ENCODE peak calls at places on chromosomes 7 and 10, in four cellular contexts. One of them, this sample, is unnamed.

GRCh38 chr10:48929413-48929990 is 10.1 kb downstream of the LRRC18 start:
- DNase-seq in K562: no peak
- DNase-seq in HepG2: no peak
- DNase-seq in GM12878: no peak
- DNase-seq in this sample: no peak

GRCh38 chr10:43076876-43077420 is at the start of gene RET:
- DNase-seq in HepG2: no peak
- DNase-seq in K562: peak
- DNase-seq in GM12878: no peak
- DNase-seq in this sample: peak

GRCh38 chr7:140676303-140676702 is 3.6 kb downstream of the ADCK2 start:
- DNase-seq in GM12878: no peak
- DNase-seq in HepG2: no peak
- DNase-seq in K562: no peak
- DNase-seq in this sample: no peak

GRCh38 chr7:82204694-82205093 is 238.9 kb downstream of the CACNA2D1 start:
- DNase-seq in K562: no peak
- DNase-seq in GM12878: no peak
- DNase-seq in HepG2: no peak
- DNase-seq in this sample: no peak

GRCh38 chr10:110494532-110494931 is 3.2 kb upstream of the DUSP5 start:
- DNase-seq in K562: no peak
- DNase-seq in GM12878: no peak
- DNase-seq in HepG2: no peak
- DNase-seq in this sample: no peak

GRCh38 chr7:131747625-131748024 is 191.2 kb upstream of the PODXL start:
- DNase-seq in GM12878: no peak
- DNase-seq in K562: no peak
- DNase-seq in HepG2: no peak
- DNase-seq in this sample: no peak

GRCh38 chr7:833601-834258 is 1.5 kb downstream of the SUN1 start:
- DNase-seq in K562: no peak
- DNase-seq in GM12878: no peak
- DNase-seq in HepG2: no peak
- DNase-seq in this sample: no peak

GRCh38 chr10:78292987-78293865 is 259.6 kb downstream of the RPS24 start:
- DNase-seq in HepG2: peak
- DNase-seq in K562: no peak
- DNase-seq in GM12878: no peak
- DNase-seq in this sample: no peak

GRCh38 chr10:59350558-59350957 is 11.8 kb downstream of the FAM13C start:
- DNase-seq in HepG2: no peak
- DNase-seq in GM12878: no peak
- DNase-seq in K562: no peak
- DNase-seq in this sample: no peak

GRCh38 chr10:132011027-132011426 is 29.3 kb upstream of the BNIP3 start:
- DNase-seq in GM12878: no peak
- DNase-seq in K562: no peak
- DNase-seq in HepG2: no peak
- DNase-seq in this sample: no peak

GRCh38 chr7:44658979-44659378 is 52.6 kb downstream of the OGDH start:
- DNase-seq in HepG2: no peak
- DNase-seq in GM12878: no peak
- DNase-seq in K562: no peak
- DNase-seq in this sample: no peak

GRCh38 chr10:115827180-115827579 is 445.8 kb downstream of the GFRA1 start:
- DNase-seq in K562: no peak
- DNase-seq in HepG2: no peak
- DNase-seq in GM12878: no peak
- DNase-seq in this sample: no peak

GRCh38 chr10:71076473-71077142 is 135.8 kb upstream of the UNC5B start:
- DNase-seq in K562: no peak
- DNase-seq in GM12878: no peak
- DNase-seq in HepG2: no peak
- DNase-seq in this sample: no peak

GRCh38 chr10:6643962-6644361 is 63.9 kb upstream of the PRKCQ start:
- DNase-seq in K562: no peak
- DNase-seq in HepG2: no peak
- DNase-seq in GM12878: no peak
- DNase-seq in this sample: no peak

GRCh38 chr7:108813247-108814014 is 243.8 kb downstream of the DNAJB9 start:
- DNase-seq in HepG2: no peak
- DNase-seq in K562: no peak
- DNase-seq in GM12878: no peak
- DNase-seq in this sample: no peak

GRCh38 chr10:86152911-86153310 is 213.7 kb downstream of the GRID1 start:
- DNase-seq in K562: no peak
- DNase-seq in HepG2: no peak
- DNase-seq in GM12878: no peak
- DNase-seq in this sample: no peak

GRCh38 chr10:5659702-5660528 is 6.5 kb downstream of the ASB13 start:
- DNase-seq in K562: peak
- DNase-seq in HepG2: peak
- DNase-seq in GM12878: no peak
- DNase-seq in this sample: peak

GRCh38 chr7:12623885-12624498 is 53.5 kb downstream of the SCIN start:
- DNase-seq in K562: peak
- DNase-seq in HepG2: no peak
- DNase-seq in GM12878: no peak
- DNase-seq in this sample: peak

GRCh38 chr7:134329614-134330316 is 13.0 kb upstream of the SLC35B4 start:
- DNase-seq in HepG2: no peak
- DNase-seq in GM12878: no peak
- DNase-seq in K562: no peak
- DNase-seq in this sample: no peak

GRCh38 chr7:113730309-113730955 is 188.4 kb downstream of the PPP1R3A start:
- DNase-seq in GM12878: no peak
- DNase-seq in K562: no peak
- DNase-seq in HepG2: no peak
- DNase-seq in this sample: no peak

GRCh38 chr10:19782430-19783089 is 33.7 kb upstream of the PLXDC2 start:
- DNase-seq in GM12878: no peak
- DNase-seq in HepG2: peak
- DNase-seq in K562: no peak
- DNase-seq in this sample: no peak

GRCh38 chr10:76946268-76946667 is 691.3 kb downstream of the KCNMA1 start:
- DNase-seq in GM12878: no peak
- DNase-seq in K562: no peak
- DNase-seq in HepG2: no peak
- DNase-seq in this sample: no peak

GRCh38 chr10:120671491-120671890 is 179.7 kb upstream of the WDR11 start:
- DNase-seq in K562: no peak
- DNase-seq in GM12878: no peak
- DNase-seq in HepG2: no peak
- DNase-seq in this sample: no peak

GRCh38 chr10:73293461-73293860 is 41.0 kb upstream of the MRPS16 start:
- DNase-seq in HepG2: no peak
- DNase-seq in K562: no peak
- DNase-seq in GM12878: no peak
- DNase-seq in this sample: no peak

GRCh38 chr10:102523250-102524029 is 19.7 kb downstream of the SUFU start:
- DNase-seq in GM12878: no peak
- DNase-seq in K562: no peak
- DNase-seq in HepG2: peak
- DNase-seq in this sample: no peak

GRCh38 chr7:147981072-147981813 is 609.3 kb upstream of the C7orf33 start:
- DNase-seq in GM12878: peak
- DNase-seq in K562: no peak
- DNase-seq in HepG2: no peak
- DNase-seq in this sample: no peak

GRCh38 chr10:121926157-121926556 is 1.7 kb downstream of the ATE1 start:
- DNase-seq in GM12878: no peak
- DNase-seq in K562: no peak
- DNase-seq in HepG2: no peak
- DNase-seq in this sample: no peak

GRCh38 chr10:28492093-28492492 is 40.8 kb upstream of the WAC start:
- DNase-seq in K562: no peak
- DNase-seq in GM12878: no peak
- DNase-seq in HepG2: no peak
- DNase-seq in this sample: no peak

GRCh38 chr10:132944510-132944909 is 2.1 kb upstream of the CFAP46 start:
- DNase-seq in HepG2: no peak
- DNase-seq in K562: no peak
- DNase-seq in GM12878: no peak
- DNase-seq in this sample: no peak

GRCh38 chr10:128868481-128868880 is 598.6 kb upstream of the MGMT start:
- DNase-seq in HepG2: no peak
- DNase-seq in GM12878: no peak
- DNase-seq in K562: no peak
- DNase-seq in this sample: no peak

GRCh38 chr7:95132500-95132899 is 191.8 kb downstream of the PON1 start:
- DNase-seq in K562: no peak
- DNase-seq in HepG2: no peak
- DNase-seq in GM12878: no peak
- DNase-seq in this sample: no peak
- TF ChIP-seq CHD4 in K562: no peak
- TF ChIP-seq CHD4 in HepG2: no peak
- TF ChIP-seq CHD4 in GM12878: no peak
- TF ChIP-seq CHD4 in this sample: no peak

GRCh38 chr7:2104716-2105115 is 128.0 kb downstream of the MAD1L1 start:
- DNase-seq in K562: no peak
- DNase-seq in HepG2: no peak
- DNase-seq in GM12878: no peak
- DNase-seq in this sample: no peak
- TF ChIP-seq SMC3 in K562: no peak
- TF ChIP-seq SMC3 in HepG2: no peak
- TF ChIP-seq SMC3 in GM12878: no peak
- TF ChIP-seq SMC3 in this sample: no peak

DNA sequence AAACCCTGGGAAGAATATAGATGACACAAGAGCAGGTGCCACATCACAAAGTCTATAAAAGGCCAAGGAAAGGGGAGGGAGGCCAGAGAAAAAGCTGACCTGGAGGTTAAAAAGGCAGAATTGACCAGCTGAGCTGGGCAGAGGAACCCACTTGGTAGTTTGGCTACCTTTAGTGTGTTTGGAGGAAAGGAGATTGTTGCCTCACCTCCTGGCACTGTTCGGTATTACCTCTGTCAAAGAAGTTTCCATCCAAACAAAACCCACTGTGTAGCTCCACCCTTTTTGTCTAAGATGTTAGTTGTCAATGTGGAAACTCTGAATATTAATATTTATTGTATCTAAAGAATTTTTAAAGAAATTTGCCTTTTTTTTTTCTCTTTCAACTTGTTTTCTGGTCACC is 23.4 kb downstream of the ENTPD7 start:
- DNase-seq in K562: no peak
- DNase-seq in GM12878: no peak
- DNase-seq in HepG2: no peak
- DNase-seq in this sample: no peak
- TF ChIP-seq CHD4 in K562: no peak
- TF ChIP-seq CHD4 in GM12878: no peak
- TF ChIP-seq CHD4 in HepG2: no peak
- TF ChIP-seq CHD4 in this sample: no peak

GRCh38 chr7:105403128-105403527 is 14.4 kb upstream of the SRPK2 start:
- DNase-seq in HepG2: no peak
- DNase-seq in K562: no peak
- DNase-seq in GM12878: no peak
- DNase-seq in this sample: no peak

GRCh38 chr7:105396566-105396965 is 7.8 kb upstream of the SRPK2 start:
- DNase-seq in HepG2: no peak
- DNase-seq in K562: no peak
- DNase-seq in GM12878: no peak
- DNase-seq in this sample: no peak

GRCh38 chr7:105402221-105403095 is 13.7 kb upstream of the SRPK2 start:
- DNase-seq in K562: no peak
- DNase-seq in HepG2: no peak
- DNase-seq in GM12878: no peak
- DNase-seq in this sample: no peak

DNA sequence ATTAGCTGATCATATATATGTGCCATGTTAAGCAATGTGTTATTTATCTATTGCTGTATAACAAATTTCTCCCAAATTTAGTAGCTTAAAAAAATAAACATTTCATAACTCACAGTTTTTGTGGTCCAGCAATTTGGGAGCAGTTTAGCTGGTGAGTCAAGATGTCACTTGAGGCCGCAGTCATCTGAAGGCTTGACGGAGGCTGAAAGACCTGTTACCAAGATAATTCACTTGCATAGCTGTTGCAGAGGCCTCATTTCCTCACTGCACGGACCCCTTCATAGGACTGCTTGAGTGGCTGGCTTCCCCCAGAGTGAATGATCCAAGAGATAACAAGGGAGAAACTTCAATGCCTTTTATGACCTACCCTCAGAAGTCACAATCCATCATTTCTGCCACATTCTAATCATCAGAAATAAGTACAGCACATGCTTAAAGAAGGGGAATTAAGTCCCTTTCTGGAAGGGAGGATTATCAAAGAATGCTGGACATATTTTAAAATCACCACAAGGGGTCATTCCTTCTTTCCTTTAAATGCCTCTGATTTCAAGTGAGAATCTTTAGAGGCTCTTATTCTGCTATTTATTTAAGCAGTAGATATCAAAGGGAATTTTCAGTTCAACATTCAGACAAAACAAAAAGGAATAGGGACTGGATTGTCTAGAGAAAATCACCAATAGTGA is 10.5 kb upstream of the SRPK2 start:
- DNase-seq in GM12878: no peak
- DNase-seq in K562: peak
- DNase-seq in HepG2: peak
- DNase-seq in this sample: peak
- TF ChIP-seq SMC3 in GM12878: peak
- TF ChIP-seq SMC3 in K562: peak
- TF ChIP-seq SMC3 in HepG2: no peak
- TF ChIP-seq SMC3 in this sample: peak

DNA sequence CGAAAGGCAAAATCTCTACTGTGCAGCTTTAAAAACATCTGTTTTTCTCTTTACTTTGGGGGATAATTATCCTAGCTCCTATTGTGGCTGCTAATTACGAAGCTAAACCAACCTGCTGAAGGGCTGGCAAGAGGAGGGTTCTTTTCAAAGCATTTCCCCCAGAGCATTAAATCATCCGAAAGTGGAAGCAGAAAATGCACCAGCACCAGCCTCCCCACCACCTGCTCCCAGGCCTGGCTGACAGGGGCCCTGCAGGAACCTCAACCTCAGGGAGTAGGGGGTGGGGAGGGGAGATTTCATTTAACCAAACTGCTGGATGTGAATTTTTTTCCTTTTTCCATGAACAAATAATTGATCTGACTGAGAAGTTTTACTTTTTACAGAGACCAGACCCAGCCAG is 56.3 kb upstream of the CHST15 start:
- DNase-seq in HepG2: no peak
- DNase-seq in K562: no peak
- DNase-seq in GM12878: peak
- DNase-seq in this sample: no peak
- TF ChIP-seq CHD4 in HepG2: no peak
- TF ChIP-seq CHD4 in K562: no peak
- TF ChIP-seq CHD4 in GM12878: no peak
- TF ChIP-seq CHD4 in this sample: no peak